ENCODE peak calls at places on chromosomes 5 and 9, in four cellular contexts. S is Panc1, N is heart left ventricle, L is cardiac muscle cell. V is an unnamed sample. For H3K36me3, the result is how much of the 10 kb centered on the place peaks cover.

GRCh38 chr9:21576331-21577189 is 94.4 kb upstream of the IFNE start:
- DNase-seq in S (no peak), N (no peak), L (peak), V (peak)

GRCh38 chr5:137279631-137280236 is 219.4 kb downstream of the SPOCK1 start:
- DNase-seq in S (no peak), N (no peak), L (no peak), V (no peak)

GRCh38 chr9:123318192-123318591 is 37.8 kb upstream of the CRB2 start:
- DNase-seq in S (no peak), N (no peak), L (peak), V (no peak)

GRCh38 chr9:136689108-136689460 is 1.8 kb upstream of the AGPAT2 start:
- DNase-seq in S (no peak), N (no peak), L (no peak), V (no peak)

GRCh38 chr5:12704955-12705354 is 800.7 kb upstream of the CTNND2 start:
- DNase-seq in S (no peak), N (no peak), L (no peak), V (no peak)

GRCh38 chr5:125367702-125368101 is 621.3 kb upstream of the ZNF608 start:
- DNase-seq in S (no peak), N (no peak), L (peak), V (no peak)

GRCh38 chr5:115895821-115896220 is 54.1 kb downstream of the AP3S1 start:
- DNase-seq in S (no peak), N (no peak), L (no peak), V (no peak)

GRCh38 chr5:78566747-78567449 is 81.7 kb downstream of the LHFPL2 start:
- DNase-seq in S (no peak), N (no peak), L (peak), V (no peak)

GRCh38 chr5:96745844-96746531 is 61.8 kb downstream of the ERAP1 start:
- DNase-seq in S (no peak), N (no peak), L (peak), V (no peak)

GRCh38 chr9:136687721-136688223 is 515 bp upstream of the AGPAT2 start:
- DNase-seq in S (no peak), N (peak), L (no peak), V (no peak)

GRCh38 chr5:144276034-144276822 is 105.6 kb downstream of the KCTD16 start:
- DNase-seq in S (no peak), N (no peak), L (no peak), V (no peak)

GRCh38 chr9:38079410-38080105 is 10.5 kb upstream of the SHB start:
- DNase-seq in S (no peak), N (no peak), L (peak), V (peak)

GRCh38 chr5:82338731-82339130 is 60.6 kb upstream of the RPS23 start:
- DNase-seq in S (no peak), N (no peak), L (peak), V (no peak)

DNA sequence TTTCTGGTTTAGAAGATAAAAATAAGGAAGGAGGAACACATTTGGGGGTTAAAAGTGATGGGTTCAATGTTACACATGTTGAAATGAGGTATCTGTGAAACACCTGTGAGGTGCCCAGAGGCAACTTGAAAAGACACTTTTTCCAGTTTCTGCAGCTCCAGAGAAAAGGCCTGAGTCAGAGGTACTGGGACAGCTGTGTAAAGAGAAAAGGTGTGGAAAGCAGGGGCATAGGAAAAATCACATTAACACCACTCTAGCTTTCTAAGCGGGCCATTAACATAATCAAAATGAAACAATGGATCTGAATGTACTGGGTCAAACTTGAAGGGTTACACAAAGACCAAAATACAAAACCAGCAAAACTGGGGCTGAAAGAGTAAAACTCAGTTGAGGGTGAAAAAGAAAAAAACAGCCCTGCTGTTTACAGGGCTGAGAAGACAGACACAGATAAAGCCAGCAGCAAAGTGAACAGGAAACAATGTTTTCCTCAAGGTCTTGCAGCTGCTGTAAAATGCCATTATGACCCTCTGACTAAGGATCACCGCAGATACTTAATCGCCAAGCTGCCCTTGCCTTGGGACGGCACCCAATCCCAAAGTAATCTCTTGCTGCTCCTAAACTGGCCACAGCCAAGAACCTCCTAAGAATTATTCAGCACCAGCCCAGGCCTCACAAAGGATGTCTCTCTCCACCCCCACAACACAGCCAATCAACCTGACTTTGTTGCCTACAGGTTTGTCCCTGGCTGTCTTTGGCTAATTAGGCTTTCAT is 104.7 kb downstream of the DROSHA start:
- DNase-seq in S (no peak), N (no peak), L (peak), V (peak)
- H3K36me3 ChIP-seq in S (under half), N (under half), L (under half), V (half or more)

GRCh38 chr5:34620185-34620584 is 35.9 kb upstream of the RAI14 start:
- DNase-seq in S (no peak), N (no peak), L (no peak), V (no peak)

GRCh38 chr5:34621280-34622045 is 34.7 kb upstream of the RAI14 start:
- DNase-seq in S (no peak), N (no peak), L (peak), V (no peak)

GRCh38 chr5:34624711-34625110 is 31.4 kb upstream of the RAI14 start:
- DNase-seq in S (no peak), N (no peak), L (no peak), V (no peak)

GRCh38 chr5:34625246-34625645 is 30.9 kb upstream of the RAI14 start:
- DNase-seq in S (no peak), N (no peak), L (no peak), V (no peak)

DNA sequence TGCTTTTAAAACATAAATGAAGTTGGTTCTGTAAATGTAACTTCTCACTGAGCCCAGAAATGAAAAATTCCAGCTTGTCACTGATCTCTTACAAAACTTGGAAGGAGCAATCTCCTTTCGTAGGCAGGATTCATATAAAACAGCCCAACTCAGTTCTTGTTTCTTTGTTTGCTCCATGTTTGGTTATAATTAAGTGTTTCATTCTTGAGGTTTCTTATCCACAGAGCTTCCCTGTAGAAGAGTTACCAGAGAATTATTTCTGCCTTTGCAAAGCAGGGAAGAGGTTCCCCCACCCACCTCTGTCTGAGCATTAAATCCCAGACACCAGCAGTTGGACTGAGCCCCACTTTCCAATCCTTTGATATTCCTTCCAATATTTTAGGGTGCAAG is 34.1 kb upstream of the RAI14 start:
- DNase-seq in S (no peak), N (no peak), L (peak), V (no peak)
- H3K27ac ChIP-seq in S (no peak), N (no peak), L (no peak), V (no peak)

DNA sequence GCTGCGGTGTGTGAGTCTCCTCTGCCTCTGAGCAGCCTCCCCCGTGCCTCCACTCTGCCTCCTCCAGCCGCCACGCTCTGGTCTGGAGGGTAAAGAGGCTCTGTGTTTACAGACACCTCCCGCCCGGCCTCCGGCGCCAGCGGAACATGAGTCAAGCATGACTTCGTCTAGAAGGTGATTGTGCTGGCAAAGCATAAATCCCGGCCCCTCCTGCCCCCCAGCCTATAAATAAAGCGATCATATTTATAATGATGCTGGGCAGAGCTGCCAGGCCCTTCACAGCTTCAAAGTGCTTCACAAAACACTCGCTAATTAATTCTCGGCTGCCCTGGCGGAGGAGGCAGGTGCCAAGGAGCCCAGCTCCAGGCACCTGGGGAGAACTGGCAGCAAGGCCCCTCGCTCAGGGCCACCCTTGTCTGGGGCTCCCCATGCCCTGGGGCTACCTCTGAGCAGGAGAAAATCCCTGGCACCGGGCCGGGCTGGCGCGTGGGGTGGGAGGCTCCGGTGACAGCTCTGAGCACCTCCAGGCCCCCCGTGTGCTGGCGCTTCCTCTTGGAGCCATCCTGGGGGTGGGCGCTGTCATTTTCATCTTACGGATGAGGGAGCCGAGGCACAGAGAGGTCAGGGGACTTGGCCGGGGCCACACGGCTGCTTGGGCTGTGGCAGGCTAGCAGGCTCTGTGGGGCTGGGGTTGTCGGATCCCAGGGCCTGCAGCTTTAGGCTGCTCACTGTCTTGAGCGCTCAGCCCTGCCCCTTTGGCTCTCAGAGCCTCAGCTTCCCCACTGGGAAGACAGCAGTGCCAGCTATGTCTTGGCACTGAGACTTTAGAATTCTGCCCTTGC is 87.9 kb downstream of the RXRA start:
- DNase-seq in S (no peak), N (peak), L (peak), V (no peak)
- H3K36me3 ChIP-seq in S (under half), N (under half), L (under half), V (under half)

GRCh38 chr9:109974143-109974917 is 194.3 kb downstream of the PALM2AKAP2 start:
- DNase-seq in S (no peak), N (peak), L (no peak), V (no peak)
- H3K27ac ChIP-seq in S (no peak), N (peak), L (no peak), V (no peak)

DNA sequence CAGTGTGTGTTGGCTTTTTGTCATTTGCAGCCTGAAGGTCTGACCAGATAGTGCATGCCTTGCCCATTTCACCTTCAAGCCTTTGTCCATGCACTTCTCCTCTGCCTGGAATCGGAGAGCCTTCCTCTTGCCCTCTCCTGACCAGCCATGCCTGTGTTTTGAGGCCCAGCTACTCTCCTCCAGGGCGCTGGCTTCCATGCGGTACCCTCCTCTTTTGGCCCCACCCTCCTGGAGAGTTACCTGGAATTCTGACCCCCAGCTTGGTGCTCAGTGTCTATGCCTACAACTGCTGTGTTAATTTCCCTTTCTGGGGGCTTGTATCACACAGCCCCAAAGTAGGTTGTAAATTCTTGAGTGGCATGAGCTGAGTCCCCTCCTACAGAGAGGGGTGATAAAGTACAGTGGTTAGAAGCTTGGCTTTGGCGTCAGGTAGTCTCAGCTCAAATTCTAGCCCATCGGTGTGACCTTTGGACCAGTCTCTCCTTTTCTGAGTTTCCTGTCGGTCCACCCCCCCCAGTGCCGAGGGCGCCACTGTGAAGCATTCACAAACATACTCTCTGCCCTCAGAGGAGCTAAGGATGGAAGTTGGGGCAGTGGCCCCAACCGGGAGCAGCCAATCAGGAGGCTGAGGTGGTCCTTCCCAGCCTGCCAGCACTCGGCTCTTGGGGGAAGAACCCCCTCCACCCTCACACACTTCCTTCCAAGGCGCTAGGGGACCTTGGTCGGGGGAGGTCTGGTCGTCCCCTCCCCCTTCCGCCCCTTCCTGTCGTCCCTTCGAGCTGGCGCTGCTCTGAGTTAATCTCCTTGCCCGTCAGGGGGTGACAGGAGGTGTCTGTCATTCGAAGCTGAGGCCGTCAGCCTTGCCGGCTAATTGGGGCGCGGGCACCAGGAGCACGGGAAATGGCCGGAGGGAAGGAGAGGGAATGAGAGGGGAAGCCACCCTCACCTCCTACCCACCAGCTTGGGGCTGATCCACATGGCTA is 52.9 kb downstream of the CXXC5 start:
- DNase-seq in S (no peak), N (no peak), L (no peak), V (peak)
- H3K36me3 ChIP-seq in S (under half), N (under half), L (under half), V (under half)

V was measured in SJCRH30.